ENCODE peak calls at places on chromosome 10, in four cellular contexts. I is endodermal cell, D is fibroblast of pulmonary artery, A is nephron progenitor cell. Z is an unnamed sample.

GRCh38 chr10:113023017-113023416 is 73.0 kb downstream of the TCF7L2 start:
- DNase-seq in I (no peak), D (no peak), A (no peak), Z (no peak)

GRCh38 chr10:126585249-126585986 is 85.1 kb downstream of the C10orf90 start:
- DNase-seq in I (no peak), D (no peak), A (no peak), Z (no peak)

GRCh38 chr10:5442056-5442989 is 30.0 kb downstream of the NET1 start:
- DNase-seq in I (no peak), D (peak), A (peak), Z (no peak)

GRCh38 chr10:79148452-79149344 is 79.9 kb downstream of the ZMIZ1 start:
- DNase-seq in I (no peak), D (no peak), A (no peak), Z (no peak)

GRCh38 chr10:822661-823367 is 108.7 kb downstream of the LARP4B start:
- DNase-seq in I (no peak), D (no peak), A (no peak), Z (no peak)

GRCh38 chr10:131636116-131636515 is 264.7 kb upstream of the PPP2R2D start:
- DNase-seq in I (no peak), D (no peak), A (no peak), Z (peak)

GRCh38 chr10:19654576-19654975 is 161.7 kb upstream of the PLXDC2 start:
- DNase-seq in I (no peak), D (peak), A (no peak), Z (no peak)

GRCh38 chr10:118562877-118563276 is 32.6 kb downstream of the PRLHR start:
- DNase-seq in I (no peak), D (no peak), A (no peak), Z (no peak)

GRCh38 chr10:75475470-75476182 is 44.2 kb downstream of the LRMDA start:
- DNase-seq in I (no peak), D (peak), A (no peak), Z (peak)

GRCh38 chr10:125264752-125265578 is 104.6 kb upstream of the CTBP2 start:
- DNase-seq in I (peak), D (no peak), A (no peak), Z (no peak)